ENCODE peak calls at places on chromosome 1, in six cellular contexts. One of them, this sample, is unnamed.
A peak's percentile ranks its signal among the peaks of the same experiment; 100 is the strongest.

GRCh38 chr1:41823453-41823852 is 95.3 kb downstream of the HIVEP3 start:
- DNase-seq in Right ventricle myocardium superior: peak; percentile 62
- DNase-seq in stimulated activated CD8-positive, alpha-beta memory T cell treated with anti-CD3 and anti-CD28 coated beads, Interleukin-7, amount 100 ng/mL, for 24 hours: no peak
- DNase-seq in brain microvascular endothelial cell: no peak
- DNase-seq in posterior cingulate gyrus: no peak
- DNase-seq in stimulated activated naive CD8-positive, alpha-beta T cell treated with anti-CD3 and anti-CD28 coated beads, Interleukin-15, Interleukin-2, amounts not matched to agents 100 U/mL and 50 U/mL, for 24 hours: no peak
- DNase-seq in this sample: no peak

GRCh38 chr1:17119076-17119743 is at the start of gene PADI2:
- DNase-seq in Right ventricle myocardium superior: peak; percentile 85
- DNase-seq in stimulated activated CD8-positive, alpha-beta memory T cell treated with anti-CD3 and anti-CD28 coated beads, Interleukin-7, amount 100 ng/mL, for 24 hours: peak; percentile 26
- DNase-seq in brain microvascular endothelial cell: peak; percentile 12
- DNase-seq in posterior cingulate gyrus: peak; percentile 76
- DNase-seq in stimulated activated naive CD8-positive, alpha-beta T cell treated with anti-CD3 and anti-CD28 coated beads, Interleukin-15, Interleukin-2, amounts not matched to agents 100 U/mL and 50 U/mL, for 24 hours: peak; percentile 74
- DNase-seq in this sample: peak; percentile 60

GRCh38 chr1:116971481-116971880 is 30.1 kb upstream of the CD101 start:
- DNase-seq in Right ventricle myocardium superior: no peak
- DNase-seq in stimulated activated CD8-positive, alpha-beta memory T cell treated with anti-CD3 and anti-CD28 coated beads, Interleukin-7, amount 100 ng/mL, for 24 hours: no peak
- DNase-seq in brain microvascular endothelial cell: no peak
- DNase-seq in posterior cingulate gyrus: no peak
- DNase-seq in stimulated activated naive CD8-positive, alpha-beta T cell treated with anti-CD3 and anti-CD28 coated beads, Interleukin-15, Interleukin-2, amounts not matched to agents 100 U/mL and 50 U/mL, for 24 hours: no peak
- DNase-seq in this sample: peak; percentile 8

GRCh38 chr1:186858923-186859322 is 30.2 kb downstream of the PLA2G4A start:
- DNase-seq in Right ventricle myocardium superior: peak; percentile 34
- DNase-seq in stimulated activated CD8-positive, alpha-beta memory T cell treated with anti-CD3 and anti-CD28 coated beads, Interleukin-7, amount 100 ng/mL, for 24 hours: no peak
- DNase-seq in brain microvascular endothelial cell: no peak
- DNase-seq in posterior cingulate gyrus: no peak
- DNase-seq in stimulated activated naive CD8-positive, alpha-beta T cell treated with anti-CD3 and anti-CD28 coated beads, Interleukin-15, Interleukin-2, amounts not matched to agents 100 U/mL and 50 U/mL, for 24 hours: no peak
- DNase-seq in this sample: peak; percentile 11

GRCh38 chr1:83834621-83835264 is 164.2 kb downstream of the TTLL7 start:
- DNase-seq in Right ventricle myocardium superior: no peak
- DNase-seq in stimulated activated CD8-positive, alpha-beta memory T cell treated with anti-CD3 and anti-CD28 coated beads, Interleukin-7, amount 100 ng/mL, for 24 hours: no peak
- DNase-seq in brain microvascular endothelial cell: no peak
- DNase-seq in posterior cingulate gyrus: no peak
- DNase-seq in stimulated activated naive CD8-positive, alpha-beta T cell treated with anti-CD3 and anti-CD28 coated beads, Interleukin-15, Interleukin-2, amounts not matched to agents 100 U/mL and 50 U/mL, for 24 hours: no peak
- DNase-seq in this sample: no peak

GRCh38 chr1:180948357-180948756 is 35.7 kb downstream of the KIAA1614 start:
- DNase-seq in Right ventricle myocardium superior: peak; percentile 39
- DNase-seq in stimulated activated CD8-positive, alpha-beta memory T cell treated with anti-CD3 and anti-CD28 coated beads, Interleukin-7, amount 100 ng/mL, for 24 hours: no peak
- DNase-seq in brain microvascular endothelial cell: no peak
- DNase-seq in posterior cingulate gyrus: no peak
- DNase-seq in stimulated activated naive CD8-positive, alpha-beta T cell treated with anti-CD3 and anti-CD28 coated beads, Interleukin-15, Interleukin-2, amounts not matched to agents 100 U/mL and 50 U/mL, for 24 hours: no peak
- DNase-seq in this sample: no peak

GRCh38 chr1:202214089-202214843 is 20.7 kb downstream of the LGR6 start:
- DNase-seq in Right ventricle myocardium superior: no peak
- DNase-seq in stimulated activated CD8-positive, alpha-beta memory T cell treated with anti-CD3 and anti-CD28 coated beads, Interleukin-7, amount 100 ng/mL, for 24 hours: no peak
- DNase-seq in brain microvascular endothelial cell: no peak
- DNase-seq in posterior cingulate gyrus: no peak
- DNase-seq in stimulated activated naive CD8-positive, alpha-beta T cell treated with anti-CD3 and anti-CD28 coated beads, Interleukin-15, Interleukin-2, amounts not matched to agents 100 U/mL and 50 U/mL, for 24 hours: no peak
- DNase-seq in this sample: no peak

GRCh38 chr1:100494393-100495084 is 43.4 kb upstream of the GPR88 start:
- DNase-seq in Right ventricle myocardium superior: no peak
- DNase-seq in stimulated activated CD8-positive, alpha-beta memory T cell treated with anti-CD3 and anti-CD28 coated beads, Interleukin-7, amount 100 ng/mL, for 24 hours: no peak
- DNase-seq in brain microvascular endothelial cell: peak; percentile 27
- DNase-seq in posterior cingulate gyrus: no peak
- DNase-seq in stimulated activated naive CD8-positive, alpha-beta T cell treated with anti-CD3 and anti-CD28 coated beads, Interleukin-15, Interleukin-2, amounts not matched to agents 100 U/mL and 50 U/mL, for 24 hours: no peak
- DNase-seq in this sample: no peak

GRCh38 chr1:173424786-173425407 is 52.2 kb upstream of the PRDX6 start:
- DNase-seq in Right ventricle myocardium superior: no peak
- DNase-seq in stimulated activated CD8-positive, alpha-beta memory T cell treated with anti-CD3 and anti-CD28 coated beads, Interleukin-7, amount 100 ng/mL, for 24 hours: no peak
- DNase-seq in brain microvascular endothelial cell: no peak
- DNase-seq in posterior cingulate gyrus: no peak
- DNase-seq in stimulated activated naive CD8-positive, alpha-beta T cell treated with anti-CD3 and anti-CD28 coated beads, Interleukin-15, Interleukin-2, amounts not matched to agents 100 U/mL and 50 U/mL, for 24 hours: no peak
- DNase-seq in this sample: no peak